ENCODE peak calls at places on chromosomes 7 and 10, in five cellular contexts. One of them, this sample, is unnamed.

GRCh38 chr7:29538322-29538874 is 25.2 kb upstream of the PRR15 start:
- DNase-seq in brain microvascular endothelial cell: no peak
- DNase-seq in fibroblast of lung: no peak
- DNase-seq in GM06990: no peak
- DNase-seq in BE2C: no peak
- DNase-seq in this sample: peak

GRCh38 chr10:98433881-98434732 is 12.6 kb downstream of the HPS1 start:
- DNase-seq in brain microvascular endothelial cell: peak
- DNase-seq in fibroblast of lung: peak
- DNase-seq in GM06990: no peak
- DNase-seq in BE2C: no peak
- DNase-seq in this sample: peak

GRCh38 chr10:29618341-29619171 is 16.2 kb downstream of the SVIL start:
- DNase-seq in brain microvascular endothelial cell: no peak
- DNase-seq in fibroblast of lung: peak
- DNase-seq in GM06990: no peak
- DNase-seq in BE2C: no peak
- DNase-seq in this sample: peak

GRCh38 chr7:151690597-151690996 is 170.9 kb upstream of the RHEB start:
- DNase-seq in brain microvascular endothelial cell: peak
- DNase-seq in fibroblast of lung: peak
- DNase-seq in GM06990: no peak
- DNase-seq in BE2C: no peak
- DNase-seq in this sample: peak

GRCh38 chr10:69635428-69636272 is 5.6 kb downstream of the FAM241B start:
- DNase-seq in brain microvascular endothelial cell: no peak
- DNase-seq in fibroblast of lung: no peak
- DNase-seq in GM06990: no peak
- DNase-seq in BE2C: no peak
- DNase-seq in this sample: no peak

GRCh38 chr10:97426776-97427570 is 982 bp downstream of the PGAM1 start:
- DNase-seq in brain microvascular endothelial cell: peak
- DNase-seq in fibroblast of lung: peak
- DNase-seq in GM06990: no peak
- DNase-seq in BE2C: no peak
- DNase-seq in this sample: peak

GRCh38 chr7:154968336-154969001 is 34.5 kb downstream of the PAXIP1 start:
- DNase-seq in brain microvascular endothelial cell: no peak
- DNase-seq in fibroblast of lung: peak
- DNase-seq in GM06990: no peak
- DNase-seq in BE2C: peak
- DNase-seq in this sample: no peak

GRCh38 chr7:96402913-96403312 is 81.0 kb upstream of the SLC25A13 start:
- DNase-seq in brain microvascular endothelial cell: no peak
- DNase-seq in fibroblast of lung: no peak
- DNase-seq in GM06990: no peak
- DNase-seq in BE2C: no peak
- DNase-seq in this sample: no peak

GRCh38 chr10:103856497-103857175 is 1.3 kb upstream of the SH3PXD2A start:
- DNase-seq in brain microvascular endothelial cell: no peak
- DNase-seq in fibroblast of lung: no peak
- DNase-seq in GM06990: no peak
- DNase-seq in BE2C: no peak
- DNase-seq in this sample: no peak

GRCh38 chr10:103855424-103855823 is at the start of gene SH3PXD2A:
- DNase-seq in brain microvascular endothelial cell: no peak
- DNase-seq in fibroblast of lung: peak
- DNase-seq in GM06990: no peak
- DNase-seq in BE2C: peak
- DNase-seq in this sample: no peak

GRCh38 chr10:103854265-103854686 is 1.1 kb downstream of the SH3PXD2A start:
- DNase-seq in brain microvascular endothelial cell: no peak
- DNase-seq in fibroblast of lung: no peak
- DNase-seq in GM06990: no peak
- DNase-seq in BE2C: no peak
- DNase-seq in this sample: no peak

GRCh38 chr10:103854687-103855423 is 521 bp downstream of the SH3PXD2A start:
- DNase-seq in brain microvascular endothelial cell: no peak
- DNase-seq in fibroblast of lung: peak
- DNase-seq in GM06990: no peak
- DNase-seq in BE2C: peak
- DNase-seq in this sample: no peak

DNA sequence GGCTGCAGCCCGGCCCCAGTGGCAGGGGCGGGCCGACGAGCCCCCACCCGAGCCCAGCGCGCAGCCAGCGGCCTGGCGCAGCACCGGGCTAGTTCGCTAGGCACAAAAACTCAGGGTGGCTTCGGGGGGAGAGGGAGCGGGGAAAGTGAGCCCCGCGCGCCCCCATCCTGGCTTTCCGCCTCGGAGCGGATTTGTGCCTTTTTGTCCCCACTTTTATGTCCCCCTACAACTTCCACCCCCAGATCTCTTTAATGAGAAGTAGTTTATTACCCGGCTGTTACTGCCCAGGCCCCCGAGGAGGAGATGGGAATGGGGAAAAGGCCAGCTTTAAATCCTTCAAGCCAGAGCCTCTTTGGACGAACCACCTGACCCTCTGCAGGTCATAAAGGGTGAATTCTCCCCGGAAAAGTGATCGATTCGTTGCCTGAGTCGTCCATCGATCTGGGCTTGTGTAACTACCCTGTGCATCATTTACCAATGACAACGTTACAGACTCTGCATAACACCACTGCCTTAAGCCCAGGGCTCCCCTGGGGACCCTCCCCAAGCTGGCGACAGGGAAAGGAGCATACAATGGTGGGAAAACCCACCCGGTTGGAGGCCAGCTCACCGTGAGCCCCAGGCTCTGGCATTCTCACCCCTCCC is 598 bp upstream of the SH3PXD2A start:
- DNase-seq in brain microvascular endothelial cell: no peak
- DNase-seq in fibroblast of lung: no peak
- DNase-seq in GM06990: no peak
- DNase-seq in BE2C: no peak
- DNase-seq in this sample: no peak
- H3K4me3 ChIP-seq in brain microvascular endothelial cell: peak
- H3K4me3 ChIP-seq in fibroblast of lung: peak
- H3K4me3 ChIP-seq in GM06990: no peak
- H3K4me3 ChIP-seq in BE2C: peak
- H3K4me3 ChIP-seq in this sample: peak

GRCh38 chr7:148151778-148152177 is 438.8 kb upstream of the C7orf33 start:
- DNase-seq in brain microvascular endothelial cell: no peak
- DNase-seq in fibroblast of lung: no peak
- DNase-seq in GM06990: no peak
- DNase-seq in BE2C: no peak
- DNase-seq in this sample: no peak
- TF ChIP-seq CTCF in brain microvascular endothelial cell: no peak
- TF ChIP-seq CTCF in fibroblast of lung: no peak
- TF ChIP-seq CTCF in GM06990: peak
- TF ChIP-seq CTCF in BE2C: no peak
- TF ChIP-seq CTCF in this sample: no peak

DNA sequence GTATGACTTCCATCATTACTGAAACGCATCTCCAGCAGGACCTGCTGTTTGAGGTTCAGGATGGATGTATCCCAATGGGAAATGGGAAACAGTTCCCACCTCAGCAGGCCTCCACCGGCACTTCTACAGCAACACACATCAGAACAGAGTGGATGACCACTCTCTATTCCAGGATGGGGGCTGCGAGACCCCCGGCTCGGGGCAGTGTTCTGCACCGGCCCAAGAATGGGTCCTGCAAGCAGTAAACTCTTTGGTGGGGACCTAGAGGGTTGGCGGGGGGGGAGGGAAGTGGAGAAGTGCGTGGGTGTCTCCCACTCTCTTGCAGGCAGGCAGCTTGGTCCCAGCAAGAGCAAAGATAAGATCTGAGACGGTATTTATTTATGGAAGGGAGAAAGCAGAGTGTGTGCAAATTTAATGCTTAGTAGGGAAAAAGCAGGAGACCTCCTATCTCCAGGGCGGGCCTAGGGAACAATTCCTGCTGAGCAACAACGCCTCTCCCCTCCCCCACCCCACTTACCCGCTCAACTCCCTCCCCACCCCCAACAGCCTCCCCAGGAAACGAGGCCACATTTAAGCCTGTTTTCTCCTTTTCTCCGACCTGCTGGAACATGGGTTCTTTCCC is 4.0 kb downstream of the SFMBT2 start:
- DNase-seq in brain microvascular endothelial cell: no peak
- DNase-seq in fibroblast of lung: no peak
- DNase-seq in GM06990: no peak
- DNase-seq in BE2C: no peak
- DNase-seq in this sample: no peak
- H3K4me3 ChIP-seq in brain microvascular endothelial cell: peak
- H3K4me3 ChIP-seq in fibroblast of lung: no peak
- H3K4me3 ChIP-seq in GM06990: no peak
- H3K4me3 ChIP-seq in BE2C: no peak
- H3K4me3 ChIP-seq in this sample: peak

GRCh38 chr7:142483659-142484317 is 225.9 kb upstream of the PRSS58 start:
- DNase-seq in brain microvascular endothelial cell: no peak
- DNase-seq in fibroblast of lung: no peak
- DNase-seq in GM06990: no peak
- DNase-seq in BE2C: no peak
- DNase-seq in this sample: no peak
- TF ChIP-seq CTCF in brain microvascular endothelial cell: peak
- TF ChIP-seq CTCF in fibroblast of lung: no peak
- TF ChIP-seq CTCF in GM06990: no peak
- TF ChIP-seq CTCF in BE2C: no peak
- TF ChIP-seq CTCF in this sample: no peak

DNA sequence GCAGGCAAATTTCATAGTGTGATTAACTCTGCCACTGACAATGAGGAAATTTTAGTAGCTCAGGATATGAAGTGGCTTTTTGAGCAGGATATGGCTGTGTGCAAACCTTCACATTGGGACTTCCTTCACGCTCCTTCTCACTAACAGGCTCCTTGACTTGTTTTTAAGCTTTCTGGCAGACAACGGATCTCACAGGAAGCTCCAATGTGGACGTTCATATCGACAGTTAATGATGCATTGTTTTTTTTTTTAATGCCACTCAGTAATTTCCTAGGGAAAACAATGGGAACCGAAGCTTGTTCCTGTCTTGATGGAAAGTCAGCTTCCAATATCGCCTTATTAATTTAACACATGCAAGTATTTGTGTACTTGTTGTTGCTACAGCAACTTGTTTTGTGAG is 84.8 kb downstream of the NRP1 start:
- DNase-seq in brain microvascular endothelial cell: no peak
- DNase-seq in fibroblast of lung: no peak
- DNase-seq in GM06990: no peak
- DNase-seq in BE2C: no peak
- DNase-seq in this sample: no peak
- H3K4me3 ChIP-seq in brain microvascular endothelial cell: no peak
- H3K4me3 ChIP-seq in fibroblast of lung: no peak
- H3K4me3 ChIP-seq in GM06990: no peak
- H3K4me3 ChIP-seq in BE2C: no peak
- H3K4me3 ChIP-seq in this sample: no peak

DNA sequence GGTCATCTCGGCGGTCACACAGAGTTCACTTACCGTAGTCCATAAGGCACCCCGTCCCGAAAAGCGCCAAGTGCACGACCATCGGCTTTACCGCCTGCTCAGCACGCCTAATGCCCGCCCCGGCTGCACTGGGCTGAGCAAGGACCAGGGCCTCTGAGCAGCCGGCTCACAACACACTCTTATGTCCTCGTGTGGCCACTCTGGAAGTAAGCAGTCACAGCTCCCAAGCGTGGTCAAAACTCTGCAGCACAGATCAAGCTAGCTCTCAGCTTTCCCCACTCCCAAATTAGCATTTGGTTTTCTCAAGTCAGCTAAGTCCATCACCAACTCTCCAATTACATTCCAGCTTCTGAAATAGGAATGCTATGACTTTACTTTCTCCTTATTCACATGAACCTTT is 57.7 kb downstream of the MAD1L1 start:
- DNase-seq in brain microvascular endothelial cell: peak
- DNase-seq in fibroblast of lung: no peak
- DNase-seq in GM06990: no peak
- DNase-seq in BE2C: no peak
- DNase-seq in this sample: no peak
- TF ChIP-seq CTCF in brain microvascular endothelial cell: no peak
- TF ChIP-seq CTCF in fibroblast of lung: no peak
- TF ChIP-seq CTCF in GM06990: no peak
- TF ChIP-seq CTCF in BE2C: no peak
- TF ChIP-seq CTCF in this sample: no peak

GRCh38 chr7:134826105-134826504 is 46.7 kb downstream of the CALD1 start:
- DNase-seq in brain microvascular endothelial cell: peak
- DNase-seq in fibroblast of lung: peak
- DNase-seq in GM06990: no peak
- DNase-seq in BE2C: no peak
- DNase-seq in this sample: peak
- H3K4me3 ChIP-seq in brain microvascular endothelial cell: no peak
- H3K4me3 ChIP-seq in fibroblast of lung: no peak
- H3K4me3 ChIP-seq in GM06990: no peak
- H3K4me3 ChIP-seq in BE2C: no peak
- H3K4me3 ChIP-seq in this sample: no peak

GRCh38 chr7:115218076-115218475 is 296.2 kb downstream of the MDFIC start:
- DNase-seq in brain microvascular endothelial cell: no peak
- DNase-seq in fibroblast of lung: no peak
- DNase-seq in GM06990: no peak
- DNase-seq in BE2C: no peak
- DNase-seq in this sample: no peak

GRCh38 chr7:115216652-115217051 is 294.8 kb downstream of the MDFIC start:
- DNase-seq in brain microvascular endothelial cell: no peak
- DNase-seq in fibroblast of lung: peak
- DNase-seq in GM06990: no peak
- DNase-seq in BE2C: no peak
- DNase-seq in this sample: peak

GRCh38 chr7:115221484-115221883 is 299.6 kb downstream of the MDFIC start:
- DNase-seq in brain microvascular endothelial cell: no peak
- DNase-seq in fibroblast of lung: no peak
- DNase-seq in GM06990: no peak
- DNase-seq in BE2C: no peak
- DNase-seq in this sample: peak

DNA sequence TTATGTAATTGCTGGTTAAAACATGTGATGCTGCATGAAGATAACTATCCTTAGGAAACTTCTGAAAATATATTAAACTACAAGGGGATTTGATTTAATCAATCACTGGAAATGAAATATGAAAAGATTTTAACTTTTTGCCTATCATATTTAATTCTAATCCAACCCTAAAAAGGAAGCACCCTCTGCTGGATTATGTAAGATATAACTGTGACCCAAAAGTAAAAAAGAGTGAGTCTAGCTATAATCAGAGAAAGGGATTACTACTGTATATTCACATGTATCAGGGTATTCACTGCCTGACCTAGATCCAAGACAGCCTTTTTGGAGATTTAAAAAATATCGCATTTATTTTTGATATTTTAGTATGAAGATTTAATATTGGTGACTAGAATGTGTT is 295.5 kb downstream of the MDFIC start:
- DNase-seq in brain microvascular endothelial cell: no peak
- DNase-seq in fibroblast of lung: no peak
- DNase-seq in GM06990: no peak
- DNase-seq in BE2C: no peak
- DNase-seq in this sample: peak
- TF ChIP-seq CTCF in brain microvascular endothelial cell: no peak
- TF ChIP-seq CTCF in fibroblast of lung: peak
- TF ChIP-seq CTCF in GM06990: peak
- TF ChIP-seq CTCF in BE2C: no peak
- TF ChIP-seq CTCF in this sample: peak